ENCODE peak calls at places on chromosomes 4 and X, in seven cellular contexts. A is tibial nerve; M is neuronal stem cell; I is lung; Y is fibroblast of lung; K is CD8-positive, alpha-beta memory T cell; P is right lobe of liver. R is an unnamed sample.

GRCh38 chr4:176789955-176790354 is 2.8 kb downstream of the VEGFC start:
- DNase-seq in I (no peak), A (no peak), K (no peak), M (no peak), Y (peak; percentile 71), P (no peak), R (no peak)

GRCh38 chr4:41069268-41069667 is 145.1 kb downstream of the APBB2 start:
- DNase-seq in Y (peak; percentile 73), K (no peak), P (no peak), A (no peak), M (no peak), I (no peak), R (no peak)

GRCh38 chr4:75344915-75345314 is 169.3 kb downstream of the RCHY1 start:
- DNase-seq in Y (peak; percentile 31), I (no peak), M (no peak), A (no peak), P (no peak), K (no peak), R (no peak)

GRCh38 chr4:42490015-42490414 is 92.7 kb downstream of the SHISA3 start:
- DNase-seq in K (no peak), Y (no peak), I (no peak), P (no peak), A (no peak), M (no peak), R (no peak)

GRCh38 chr4:53646792-53647191 is 55.5 kb upstream of the LNX1 start:
- DNase-seq in A (no peak), I (no peak), Y (no peak), M (no peak), P (no peak), K (no peak), R (peak; percentile 39)

GRCh38 chrX:119410027-119410819 is 11.1 kb downstream of the SLC25A43 start:
- DNase-seq in K (no peak), P (peak; percentile 69), A (peak; percentile 23), Y (peak; percentile 95), M (no peak), I (peak; percentile 71), R (peak; percentile 62)

GRCh38 chrX:41857670-41858069 is 65.7 kb downstream of the CASK start:
- DNase-seq in A (no peak), P (no peak), Y (no peak), K (no peak), I (no peak), M (no peak), R (no peak)

GRCh38 chr4:74942251-74942917 is 9.5 kb downstream of the PARM1 start:
- DNase-seq in Y (no peak), K (no peak), A (no peak), I (no peak), M (no peak), P (no peak), R (no peak)

GRCh38 chrX:74449322-74449936 is 28.1 kb downstream of the SLC16A2 start:
- DNase-seq in I (no peak), Y (peak; percentile 52), P (no peak), M (no peak), K (no peak), A (no peak), R (no peak)

GRCh38 chrX:77415161-77415560 is 32.0 kb upstream of the FGF16 start:
- DNase-seq in P (no peak), I (no peak), A (no peak), K (no peak), M (no peak), Y (no peak), R (no peak)

GRCh38 chr4:67871867-67872266 is 11.9 kb downstream of the TMPRSS11D start:
- DNase-seq in A (no peak), I (no peak), P (no peak), M (no peak), Y (peak; percentile 44), K (no peak), R (no peak)

GRCh38 chrX:138886769-138887168 is 175.3 kb upstream of the FGF13 start:
- DNase-seq in A (no peak), P (no peak), M (no peak), I (no peak), K (no peak), Y (peak; percentile 49), R (no peak)

GRCh38 chr4:15961778-15962510 is 1.0 kb downstream of the FGFBP2 start:
- DNase-seq in P (no peak), A (peak; percentile 21), M (no peak), Y (no peak), K (peak; percentile 75), I (no peak), R (no peak)

GRCh38 chr4:37890501-37891220 is at the start of gene TBC1D1:
- DNase-seq in M (peak; percentile 12), K (peak; percentile 56), P (peak; percentile 90), I (peak; percentile 64), A (peak; percentile 23), Y (no peak), R (peak; percentile 63)

GRCh38 chrX:116317409-116317808 is 119.0 kb upstream of the SLC6A14 start:
- DNase-seq in I (peak; percentile 56), A (no peak), K (no peak), M (no peak), Y (peak; percentile 72), P (no peak), R (no peak)

GRCh38 chr4:28238756-28239155 is 1378.1 kb downstream of the STIM2 start:
- DNase-seq in A (no peak), Y (peak; percentile 4), I (no peak), K (no peak), P (no peak), M (no peak), R (no peak)

GRCh38 chrX:54248309-54248708 is 65.3 kb upstream of the FAM120C start:
- DNase-seq in M (no peak), Y (peak; percentile 48), P (no peak), K (no peak), I (no peak), A (no peak), R (no peak)

GRCh38 chr4:24559889-24560288 is 24.5 kb downstream of the DHX15 start:
- DNase-seq in K (no peak), Y (peak; percentile 57), I (no peak), M (no peak), A (no peak), P (no peak), R (no peak)
- H3K36me3 ChIP-seq in K (no peaks in the 10 kb centered on the region), Y (no peaks in the 10 kb centered on the region), I (no peaks in the 10 kb centered on the region), M (peaks cover 8% of the 10 kb centered on the region), A (peaks cover 21% of the 10 kb centered on the region), P (peaks cover under 1% of the 10 kb centered on the region), R (no peaks in the 10 kb centered on the region)

GRCh38 chrX:40074959-40075332 is 22.8 kb downstream of the BCOR start:
- DNase-seq in K (no peak), Y (no peak), M (no peak), P (no peak), A (no peak), I (no peak), R (no peak)
- H3K36me3 ChIP-seq in K (peaks cover 23% of the 10 kb centered on the region), Y (peaks cover 1% of the 10 kb centered on the region), M (peaks cover 13% of the 10 kb centered on the region), P (peaks cover 56% of the 10 kb centered on the region), A (peaks cover 53% of the 10 kb centered on the region), I (peaks cover 7% of the 10 kb centered on the region), R (no peaks in the 10 kb centered on the region)

GRCh38 chr4:39286263-39286662 is 79.9 kb downstream of the RFC1 start:
- DNase-seq in Y (no peak), M (no peak), K (no peak), A (no peak), P (no peak), I (no peak), R (no peak)

GRCh38 chr4:39285111-39285795 is 80.9 kb downstream of the RFC1 start:
- DNase-seq in P (no peak), M (no peak), K (no peak), Y (no peak), I (no peak), A (no peak), R (no peak)

GRCh38 chr4:39291686-39292085 is 74.5 kb downstream of the RFC1 start:
- DNase-seq in M (no peak), Y (no peak), P (no peak), A (no peak), K (no peak), I (no peak), R (no peak)

GRCh38 chr4:39280770-39281169 is 85.4 kb downstream of the RFC1 start:
- DNase-seq in Y (no peak), A (no peak), I (no peak), K (no peak), P (no peak), M (no peak), R (no peak)

GRCh38 chr4:39285853-39286252 is 80.3 kb downstream of the RFC1 start:
- DNase-seq in A (no peak), Y (no peak), P (no peak), M (no peak), K (no peak), I (no peak), R (no peak)
- H3K36me3 ChIP-seq in A (peaks cover 89% of the 10 kb centered on the region), Y (peaks cover 4% of the 10 kb centered on the region), P (peaks cover 47% of the 10 kb centered on the region), M (peaks cover 20% of the 10 kb centered on the region), K (peaks cover 11% of the 10 kb centered on the region), I (peaks cover 24% of the 10 kb centered on the region), R (no peaks in the 10 kb centered on the region)

GRCh38 chrX:9700555-9700954 is 65.1 kb downstream of the GPR143 start:
- DNase-seq in K (no peak), Y (no peak), A (no peak), P (no peak), I (no peak), M (no peak), R (no peak)
- H3K36me3 ChIP-seq in K (no peaks in the 10 kb centered on the region), Y (no peaks in the 10 kb centered on the region), A (peaks cover 40% of the 10 kb centered on the region), P (peaks cover under 1% of the 10 kb centered on the region), I (no peaks in the 10 kb centered on the region), M (peaks cover 16% of the 10 kb centered on the region), R (no peaks in the 10 kb centered on the region)

DNA sequence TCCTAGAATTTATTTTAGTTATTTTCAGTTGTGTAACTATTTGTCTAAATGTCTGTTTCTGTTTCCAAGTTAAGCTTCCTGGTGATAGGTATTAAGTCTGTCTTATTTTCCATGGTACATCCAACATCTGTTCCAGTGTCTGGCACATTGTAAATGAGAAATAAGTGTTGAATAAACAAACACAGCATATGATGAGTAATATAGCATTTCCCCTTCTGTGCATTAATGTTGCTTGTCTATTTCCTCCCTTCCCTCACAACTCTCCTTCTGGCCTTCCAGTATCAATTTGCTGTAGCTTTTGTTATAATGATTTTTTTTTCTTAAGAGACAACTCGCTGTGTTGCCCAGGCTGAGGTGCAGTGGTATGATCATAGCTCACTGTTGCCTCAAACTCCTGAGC is 36.1 kb downstream of the COPS4 start:
- DNase-seq in P (no peak), K (no peak), A (no peak), Y (peak; percentile 16), I (no peak), M (no peak), R (no peak)
- H3K36me3 ChIP-seq in P (peaks cover 34% of the 10 kb centered on the region), K (peaks cover 25% of the 10 kb centered on the region), A (peaks cover 78% of the 10 kb centered on the region), Y (no peaks in the 10 kb centered on the region), I (peaks cover 25% of the 10 kb centered on the region), M (peaks cover 9% of the 10 kb centered on the region), R (no peaks in the 10 kb centered on the region)

GRCh38 chr4:1318046-1318375 is 28.3 kb downstream of the MAEA start:
- DNase-seq in A (no peak), Y (no peak), M (no peak), I (no peak), K (no peak), P (peak; percentile 37), R (no peak)
- H3K36me3 ChIP-seq in A (peaks cover 89% of the 10 kb centered on the region), Y (peaks cover 19% of the 10 kb centered on the region), M (peaks cover 46% of the 10 kb centered on the region), I (peaks cover 3% of the 10 kb centered on the region), K (peaks cover 37% of the 10 kb centered on the region), P (peaks cover 38% of the 10 kb centered on the region), R (no peaks in the 10 kb centered on the region)

GRCh38 chrX:49053223-49054072 is 5.4 kb upstream of the CCDC120 start:
- DNase-seq in M (peak; percentile 67), P (no peak), A (no peak), Y (peak; percentile 45), I (peak; percentile 48), K (peak; percentile 79), R (peak; percentile 62)
- H3K36me3 ChIP-seq in M (no peaks in the 10 kb centered on the region), P (no peaks in the 10 kb centered on the region), A (no peaks in the 10 kb centered on the region), Y (no peaks in the 10 kb centered on the region), I (no peaks in the 10 kb centered on the region), K (no peaks in the 10 kb centered on the region), R (no peaks in the 10 kb centered on the region)

GRCh38 chr4:2938906-2939305 is 24.3 kb downstream of the NOP14 start:
- DNase-seq in P (peak; percentile 43), K (no peak), Y (no peak), I (peak; percentile 22), A (no peak), M (no peak), R (peak; percentile 8)
- H3K36me3 ChIP-seq in P (peaks cover 53% of the 10 kb centered on the region), K (peaks cover 35% of the 10 kb centered on the region), Y (peaks cover 54% of the 10 kb centered on the region), I (peaks cover 7% of the 10 kb centered on the region), A (peaks cover 74% of the 10 kb centered on the region), M (peaks cover 60% of the 10 kb centered on the region), R (no peaks in the 10 kb centered on the region)